ENCODE peak calls at places on chromosomes 13 and 19, in four cellular contexts. One of them, this sample, is unnamed.
A peak's percentile ranks its signal among the peaks of the same experiment; 100 is the strongest.

GRCh38 chr19:5679289-5680082 is 830 bp downstream of the MICOS13 start:
- DNase-seq in IMR-90: no peak
- DNase-seq in K562: no peak
- DNase-seq in HCT116: no peak
- DNase-seq in this sample: no peak

GRCh38 chr13:38783992-38784875 is 97.4 kb downstream of the FREM2 start:
- DNase-seq in IMR-90: no peak
- DNase-seq in K562: no peak
- DNase-seq in HCT116: no peak
- DNase-seq in this sample: no peak

GRCh38 chr19:3458595-3459284 is 21.6 kb downstream of the SMIM24 start:
- DNase-seq in IMR-90: peak; percentile 25
- DNase-seq in K562: no peak
- DNase-seq in HCT116: no peak
- DNase-seq in this sample: peak; percentile 68

GRCh38 chr13:110306340-110306959 is 507 bp downstream of the COL4A1 start:
- DNase-seq in IMR-90: no peak
- DNase-seq in K562: no peak
- DNase-seq in HCT116: no peak
- DNase-seq in this sample: no peak

GRCh38 chr13:90738881-90739280 is 608.6 kb upstream of the MIR17HG start:
- DNase-seq in IMR-90: no peak
- DNase-seq in K562: no peak
- DNase-seq in HCT116: no peak
- DNase-seq in this sample: no peak

GRCh38 chr19:7978196-7978825 is 27.1 kb downstream of the ELAVL1 start:
- DNase-seq in IMR-90: peak; percentile 7
- DNase-seq in K562: no peak
- DNase-seq in HCT116: no peak
- DNase-seq in this sample: no peak

GRCh38 chr13:77904031-77904430 is 14.6 kb downstream of the EDNRB start:
- DNase-seq in IMR-90: no peak
- DNase-seq in K562: no peak
- DNase-seq in HCT116: no peak
- DNase-seq in this sample: no peak

GRCh38 chr13:112586334-112586733 is 1.6 kb downstream of the TUBGCP3 start:
- DNase-seq in IMR-90: no peak
- DNase-seq in K562: peak; percentile 9
- DNase-seq in HCT116: no peak
- DNase-seq in this sample: no peak

GRCh38 chr13:48410199-48410598 is 2.7 kb downstream of the LPAR6 start:
- DNase-seq in IMR-90: no peak
- DNase-seq in K562: no peak
- DNase-seq in HCT116: no peak
- DNase-seq in this sample: no peak

GRCh38 chr19:49591731-49592485 is 926 bp downstream of the PRR12 start:
- DNase-seq in IMR-90: peak; percentile 26
- DNase-seq in K562: peak; percentile 65
- DNase-seq in HCT116: no peak
- DNase-seq in this sample: peak; percentile 87

GRCh38 chr13:48234652-48235099 is 1.7 kb downstream of the ITM2B start:
- DNase-seq in IMR-90: no peak
- DNase-seq in K562: no peak
- DNase-seq in HCT116: no peak
- DNase-seq in this sample: no peak

GRCh38 chr13:97030705-97031452 is 36.6 kb upstream of the OXGR1 start:
- DNase-seq in IMR-90: peak; percentile 61
- DNase-seq in K562: peak; percentile 19
- DNase-seq in HCT116: peak; percentile 46
- DNase-seq in this sample: peak; percentile 31

GRCh38 chr13:110916671-110917142 is 1.8 kb upstream of the ANKRD10 start:
- DNase-seq in IMR-90: peak; percentile 79
- DNase-seq in K562: no peak
- DNase-seq in HCT116: no peak
- DNase-seq in this sample: no peak

GRCh38 chr13:74641586-74641985 is 507.4 kb upstream of the KLF12 start:
- DNase-seq in IMR-90: peak; percentile 74
- DNase-seq in K562: no peak
- DNase-seq in HCT116: no peak
- DNase-seq in this sample: no peak

GRCh38 chr13:97493471-97493870 is 59.5 kb downstream of the RAP2A start:
- DNase-seq in IMR-90: no peak
- DNase-seq in K562: no peak
- DNase-seq in HCT116: no peak
- DNase-seq in this sample: no peak

GRCh38 chr19:8396185-8396562 is 6.0 kb downstream of the RAB11B start:
- DNase-seq in IMR-90: no peak
- DNase-seq in K562: no peak
- DNase-seq in HCT116: no peak
- DNase-seq in this sample: no peak

GRCh38 chr13:50892162-50892944 is 17.2 kb upstream of the RNASEH2B start:
- DNase-seq in IMR-90: no peak
- DNase-seq in K562: no peak
- DNase-seq in HCT116: no peak
- DNase-seq in this sample: no peak

GRCh38 chr13:41418751-41419150 is 38.6 kb upstream of the RGCC start:
- DNase-seq in IMR-90: no peak
- DNase-seq in K562: no peak
- DNase-seq in HCT116: no peak
- DNase-seq in this sample: no peak

GRCh38 chr19:55301459-55302331 is 17.9 kb downstream of the BRSK1 start:
- DNase-seq in IMR-90: peak; percentile 62
- DNase-seq in K562: peak; percentile 99
- DNase-seq in HCT116: peak; percentile 54
- DNase-seq in this sample: peak; percentile 82

GRCh38 chr13:109787135-109787954 is 962 bp upstream of the IRS2 start:
- DNase-seq in IMR-90: peak; percentile 33
- DNase-seq in K562: peak; percentile 56
- DNase-seq in HCT116: no peak
- DNase-seq in this sample: no peak

GRCh38 chr19:42284641-42285341 is 15.7 kb downstream of the CIC start:
- DNase-seq in IMR-90: no peak
- DNase-seq in K562: no peak
- DNase-seq in HCT116: no peak
- DNase-seq in this sample: no peak

GRCh38 chr19:8585894-8586750 is 8.9 kb upstream of the MYO1F start:
- DNase-seq in IMR-90: no peak
- DNase-seq in K562: peak; percentile 79
- DNase-seq in HCT116: peak; percentile 49
- DNase-seq in this sample: no peak

GRCh38 chr19:4988770-4989251 is 19.9 kb downstream of the KDM4B start:
- DNase-seq in IMR-90: peak; percentile 88
- DNase-seq in K562: no peak
- DNase-seq in HCT116: no peak
- DNase-seq in this sample: no peak

GRCh38 chr19:43586346-43586745 is 9.6 kb downstream of the IRGQ start:
- DNase-seq in IMR-90: no peak
- DNase-seq in K562: no peak
- DNase-seq in HCT116: no peak
- DNase-seq in this sample: no peak

GRCh38 chr13:33678906-33679657 is 138.9 kb upstream of the RFC3 start:
- DNase-seq in IMR-90: peak; percentile 1
- DNase-seq in K562: peak; percentile 10
- DNase-seq in HCT116: no peak
- DNase-seq in this sample: peak; percentile 57

GRCh38 chr13:99322297-99323103 is 15.3 kb upstream of the GPR183 start:
- DNase-seq in IMR-90: peak; percentile 89
- DNase-seq in K562: peak; percentile 22
- DNase-seq in HCT116: no peak
- DNase-seq in this sample: no peak
- H3K4me1 ChIP-seq in IMR-90: peaks cover 12% of the 10 kb centered on the region
- H3K4me1 ChIP-seq in K562: peaks cover 42% of the 10 kb centered on the region
- H3K4me1 ChIP-seq in HCT116: peaks cover 61% of the 10 kb centered on the region
- H3K4me1 ChIP-seq in this sample: peaks cover 16% of the 10 kb centered on the region

GRCh38 chr19:11136400-11137101 is 19.0 kb downstream of the SPC24 start:
- DNase-seq in IMR-90: no peak
- DNase-seq in K562: peak; percentile 12
- DNase-seq in HCT116: no peak
- DNase-seq in this sample: no peak
- H3K4me2 ChIP-seq in IMR-90: no peak overlapping the region
- H3K4me2 ChIP-seq in K562: no peak overlapping the region
- H3K4me2 ChIP-seq in HCT116: peak overlapping the region; percentile 85
- H3K4me2 ChIP-seq in this sample: peak overlapping the region; percentile 82

GRCh38 chr19:46076951-46077814 is 36.4 kb upstream of the IGFL4 start:
- DNase-seq in IMR-90: peak; percentile 79
- DNase-seq in K562: peak; percentile 90
- DNase-seq in HCT116: peak; percentile 82
- DNase-seq in this sample: peak; percentile 95
- TF ChIP-seq CEBPB in IMR-90: no peak
- TF ChIP-seq CEBPB in K562: no peak
- TF ChIP-seq CEBPB in HCT116: no peak
- TF ChIP-seq CEBPB in this sample: no peak

GRCh38 chr13:85284349-85284748 is 514.9 kb downstream of the SLITRK6 start:
- DNase-seq in IMR-90: no peak
- DNase-seq in K562: no peak
- DNase-seq in HCT116: no peak
- DNase-seq in this sample: no peak

GRCh38 chr13:85277753-85278152 is 521.5 kb downstream of the SLITRK6 start:
- DNase-seq in IMR-90: peak; percentile 21
- DNase-seq in K562: no peak
- DNase-seq in HCT116: no peak
- DNase-seq in this sample: peak; percentile 5

GRCh38 chr13:85283408-85283807 is 515.8 kb downstream of the SLITRK6 start:
- DNase-seq in IMR-90: no peak
- DNase-seq in K562: no peak
- DNase-seq in HCT116: no peak
- DNase-seq in this sample: no peak

DNA sequence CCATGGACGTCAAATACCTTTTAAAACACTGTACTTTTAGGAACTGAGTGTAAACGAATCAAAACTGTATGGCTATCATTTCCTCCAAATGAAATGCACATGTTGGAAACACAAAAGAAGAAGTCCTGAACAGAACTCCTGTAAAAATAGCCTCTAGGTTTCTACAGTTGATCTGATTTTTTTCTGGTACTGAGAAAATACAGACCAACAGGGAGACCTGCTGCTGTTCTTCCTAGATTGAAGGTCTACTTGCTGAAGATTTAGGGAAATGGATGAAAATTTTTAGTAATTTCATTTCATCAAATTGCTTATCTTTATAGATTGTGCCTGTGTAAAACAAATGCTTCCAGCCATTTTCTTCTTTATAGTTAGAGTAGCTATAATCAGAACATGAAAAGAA is 520.4 kb downstream of the SLITRK6 start:
- DNase-seq in IMR-90: no peak
- DNase-seq in K562: no peak
- DNase-seq in HCT116: no peak
- DNase-seq in this sample: no peak
- H3K4me1 ChIP-seq in IMR-90: no peaks in the 10 kb centered on the region
- H3K4me1 ChIP-seq in K562: no peaks in the 10 kb centered on the region
- H3K4me1 ChIP-seq in HCT116: no peaks in the 10 kb centered on the region
- H3K4me1 ChIP-seq in this sample: peaks cover 6% of the 10 kb centered on the region

DNA sequence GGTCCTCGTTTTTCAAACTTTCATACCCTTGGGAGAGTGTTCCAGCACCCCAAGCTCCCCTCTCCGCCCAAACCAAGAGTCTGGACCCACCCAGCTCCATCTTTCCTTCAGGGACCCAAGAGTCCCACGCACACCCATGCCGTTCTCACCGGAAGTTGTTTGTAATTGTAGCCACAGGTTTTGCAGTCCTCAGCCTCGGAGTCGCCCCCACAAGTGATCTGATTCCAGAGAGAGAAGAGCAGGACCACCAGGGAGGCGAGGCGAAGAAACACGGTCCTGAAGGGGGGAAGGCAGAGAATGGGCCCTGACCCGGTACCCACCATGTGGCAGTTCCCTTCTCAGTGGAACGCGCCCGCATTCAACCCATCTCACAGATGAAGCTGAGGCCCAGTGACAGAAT is 3.4 kb upstream of the LENG1 start:
- DNase-seq in IMR-90: no peak
- DNase-seq in K562: no peak
- DNase-seq in HCT116: no peak
- DNase-seq in this sample: no peak
- H3K4me2 ChIP-seq in IMR-90: no peak overlapping the region
- H3K4me2 ChIP-seq in K562: peak overlapping the region; percentile 74
- H3K4me2 ChIP-seq in HCT116: peak overlapping the region; percentile 67
- H3K4me2 ChIP-seq in this sample: peak overlapping the region; percentile 81

GRCh38 chr13:60261432-60262351 is 98.0 kb upstream of the DIAPH3 start:
- DNase-seq in IMR-90: no peak
- DNase-seq in K562: no peak
- DNase-seq in HCT116: no peak
- DNase-seq in this sample: no peak

GRCh38 chr13:60260440-60260839 is 96.7 kb upstream of the DIAPH3 start:
- DNase-seq in IMR-90: no peak
- DNase-seq in K562: no peak
- DNase-seq in HCT116: no peak
- DNase-seq in this sample: no peak

DNA sequence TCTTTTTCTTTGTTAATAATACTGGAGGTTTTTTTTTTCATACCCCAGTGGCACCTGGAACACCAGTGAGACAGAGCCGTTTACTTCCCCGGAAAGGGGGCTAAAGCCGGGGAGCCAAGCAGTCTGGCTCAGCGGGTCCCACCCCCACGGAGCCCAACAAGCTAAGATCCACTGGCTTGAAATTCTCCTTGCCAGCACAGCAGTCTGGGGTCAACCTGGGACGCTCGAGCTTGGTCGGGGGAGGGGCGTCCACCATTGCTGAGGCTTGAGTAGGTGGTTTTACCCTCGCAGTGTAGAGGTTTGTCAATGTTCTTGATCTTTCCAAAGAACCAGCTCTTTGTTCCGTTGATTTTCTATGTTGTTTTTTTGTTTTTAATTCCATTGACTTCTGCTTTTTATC is 94.6 kb upstream of the DIAPH3 start:
- DNase-seq in IMR-90: no peak
- DNase-seq in K562: no peak
- DNase-seq in HCT116: no peak
- DNase-seq in this sample: no peak
- TF ChIP-seq CEBPB in IMR-90: no peak
- TF ChIP-seq CEBPB in K562: no peak
- TF ChIP-seq CEBPB in HCT116: no peak
- TF ChIP-seq CEBPB in this sample: no peak

GRCh38 chr19:11238781-11239376 is 540 bp upstream of the ANGPTL8 start:
- DNase-seq in IMR-90: no peak
- DNase-seq in K562: no peak
- DNase-seq in HCT116: no peak
- DNase-seq in this sample: no peak

GRCh38 chr19:11238041-11238440 is 1.4 kb upstream of the ANGPTL8 start:
- DNase-seq in IMR-90: no peak
- DNase-seq in K562: no peak
- DNase-seq in HCT116: no peak
- DNase-seq in this sample: no peak

GRCh38 chr19:11236324-11237301 is 2.8 kb upstream of the ANGPTL8 start:
- DNase-seq in IMR-90: no peak
- DNase-seq in K562: no peak
- DNase-seq in HCT116: no peak
- DNase-seq in this sample: no peak

GRCh38 chr19:11239377-11240000 is at the start of gene ANGPTL8:
- DNase-seq in IMR-90: no peak
- DNase-seq in K562: no peak
- DNase-seq in HCT116: no peak
- DNase-seq in this sample: no peak

GRCh38 chr19:11237321-11237720 is 2.1 kb upstream of the ANGPTL8 start:
- DNase-seq in IMR-90: no peak
- DNase-seq in K562: no peak
- DNase-seq in HCT116: no peak
- DNase-seq in this sample: no peak
- H3K4me1 ChIP-seq in IMR-90: no peaks in the 10 kb centered on the region
- H3K4me1 ChIP-seq in K562: no peaks in the 10 kb centered on the region
- H3K4me1 ChIP-seq in HCT116: no peaks in the 10 kb centered on the region
- H3K4me1 ChIP-seq in this sample: no peaks in the 10 kb centered on the region